ENCODE peak calls at places on chromosome 10, in eight cellular contexts. F is activated T-helper 9 cell treated with anti-CD3 and anti-CD28 coated beads, Interleukin-2, amount 50 U/mL, for 16 hours; K is nucleus accumbens; J is skeletal muscle cell; S is amniotic epithelial cell; I is glutamatergic neuron; E is stimulated activated CD4-positive, alpha-beta T cell treated with anti-CD3 and anti-CD28 coated beads, Interleukin-2, amount 100 ng/mL, for 48 hours; X is AG08395. O is an unnamed sample.

GRCh38 chr10:61332506-61332905 is 120.7 kb downstream of the TMEM26 start:
- DNase-seq in F (no peak), K (no peak), J (no peak), S (no peak), I (no peak), E (no peak), X (no peak), O (no peak)

GRCh38 chr10:61618388-61618961 is 44.3 kb upstream of the CABCOCO1 start:
- DNase-seq in F (no peak), K (no peak), J (no peak), S (peak), I (no peak), E (no peak), X (no peak), O (no peak)

GRCh38 chr10:119250641-119251314 is 43.4 kb downstream of the GRK5 start:
- DNase-seq in F (no peak), K (no peak), J (peak), S (peak), I (no peak), E (no peak), X (peak), O (peak)

GRCh38 chr10:59877191-59877671 is 29.1 kb downstream of the CCDC6 start:
- DNase-seq in F (no peak), K (no peak), J (peak), S (peak), I (no peak), E (no peak), X (peak), O (no peak)

GRCh38 chr10:5614081-5614721 is 52.2 kb downstream of the ASB13 start:
- DNase-seq in F (no peak), K (no peak), J (no peak), S (peak), I (no peak), E (no peak), X (peak), O (no peak)

GRCh38 chr10:117342638-117343037 is 32.6 kb downstream of the PDZD8 start:
- DNase-seq in F (no peak), K (no peak), J (peak), S (peak), I (no peak), E (no peak), X (peak), O (no peak)

GRCh38 chr10:125035136-125035535 is 93.2 kb downstream of the ZRANB1 start:
- DNase-seq in F (no peak), K (no peak), J (peak), S (peak), I (no peak), E (no peak), X (peak), O (peak)

GRCh38 chr10:43117777-43118583 is 20.3 kb upstream of the CSGALNACT2 start:
- DNase-seq in F (no peak), K (no peak), J (no peak), S (no peak), I (no peak), E (no peak), X (no peak), O (no peak)

GRCh38 chr10:97079157-97079435 is 106.7 kb downstream of the SLIT1 start:
- DNase-seq in F (no peak), K (no peak), J (no peak), S (no peak), I (no peak), E (no peak), X (no peak), O (no peak)

GRCh38 chr10:97851341-97852001 is 1.8 kb downstream of the GOLGA7B start:
- DNase-seq in F (no peak), K (peak), J (no peak), S (no peak), I (peak), E (no peak), X (no peak), O (no peak)

GRCh38 chr10:132912685-132913558 is 29.4 kb downstream of the CFAP46 start:
- DNase-seq in F (no peak), K (no peak), J (no peak), S (no peak), I (no peak), E (no peak), X (no peak), O (no peak)

GRCh38 chr10:11933837-11934236 is 108.8 kb downstream of the UPF2 start:
- DNase-seq in F (no peak), K (no peak), J (no peak), S (no peak), I (no peak), E (no peak), X (no peak), O (no peak)

GRCh38 chr10:12708921-12709320 is 292.6 kb downstream of the CCDC3 start:
- DNase-seq in F (no peak), K (peak), J (no peak), S (peak), I (no peak), E (no peak), X (no peak), O (no peak)

GRCh38 chr10:104032144-104032775 is 53.4 kb downstream of the COL17A1 start:
- DNase-seq in F (no peak), K (no peak), J (no peak), S (no peak), I (no peak), E (no peak), X (no peak), O (no peak)

GRCh38 chr10:114174462-114175190 is 623 bp upstream of the CCDC186 start:
- DNase-seq in F (no peak), K (peak), J (peak), S (peak), I (no peak), E (no peak), X (peak), O (no peak)

GRCh38 chr10:43904831-43905230 is 256.1 kb upstream of the ZNF32 start:
- DNase-seq in F (no peak), K (no peak), J (no peak), S (no peak), I (no peak), E (no peak), X (no peak), O (no peak)

GRCh38 chr10:60291354-60291930 is 98.2 kb downstream of the ANK3 start:
- DNase-seq in F (no peak), K (no peak), J (peak), S (peak), I (no peak), E (no peak), X (no peak), O (no peak)

GRCh38 chr10:48672596-48673255 is 11.9 kb upstream of the WDFY4 start:
- DNase-seq in F (no peak), K (no peak), J (no peak), S (no peak), I (no peak), E (no peak), X (no peak), O (no peak)

GRCh38 chr10:129511758-129512157 is 44.7 kb downstream of the MGMT start:
- DNase-seq in F (no peak), K (no peak), J (no peak), S (no peak), I (no peak), E (no peak), X (no peak), O (no peak)

GRCh38 chr10:94214497-94214896 is 148.2 kb downstream of the NOC3L start:
- DNase-seq in F (no peak), K (no peak), J (no peak), S (no peak), I (no peak), E (no peak), X (no peak), O (no peak)

GRCh38 chr10:110392121-110392859 is 87.6 kb upstream of the SMNDC1 start:
- DNase-seq in F (no peak), K (no peak), J (no peak), S (no peak), I (no peak), E (no peak), X (no peak), O (no peak)

GRCh38 chr10:119541459-119542356 is 811 bp downstream of the RGS10 start:
- DNase-seq in F (peak), K (no peak), J (no peak), S (no peak), I (no peak), E (peak), X (no peak), O (no peak)

GRCh38 chr10:24982294-24983064 is 30.1 kb upstream of the PRTFDC1 start:
- DNase-seq in F (no peak), K (no peak), J (no peak), S (no peak), I (no peak), E (no peak), X (no peak), O (no peak)

GRCh38 chr10:63767512-63767911 is 246.3 kb downstream of the REEP3 start:
- DNase-seq in F (no peak), K (no peak), J (no peak), S (no peak), I (no peak), E (no peak), X (peak), O (no peak)

GRCh38 chr10:132412316-132413192 is 15.6 kb downstream of the PWWP2B start:
- DNase-seq in F (no peak), K (no peak), J (no peak), S (no peak), I (no peak), E (no peak), X (no peak), O (no peak)

GRCh38 chr10:133537551-133538545 is 10.7 kb downstream of the CYP2E1 start:
- DNase-seq in F (no peak), K (no peak), J (no peak), S (no peak), I (no peak), E (no peak), X (peak), O (no peak)

GRCh38 chr10:113555751-113556150 is 2.9 kb downstream of the HABP2 start:
- DNase-seq in F (no peak), K (no peak), J (no peak), S (no peak), I (no peak), E (no peak), X (no peak), O (no peak)